ENCODE peak calls at places on chromosomes 7 and 10, in nine cellular contexts. S, T, A, N, V, O, E, K and P are unnamed samples.

GRCh38 chr10:132496360-132497082 is 41.1 kb upstream of the INPP5A start:
- DNase-seq in S (no peak), A (no peak), T (no peak), N (peak; percentile 27), K (no peak), V (no peak), E (no peak), O (no peak), P (peak; percentile 31)

GRCh38 chr7:100965723-100966541 is 3.4 kb upstream of the MUC12 start:
- DNase-seq in T (peak; percentile 98), N (peak; percentile 88), S (peak; percentile 51), K (peak; percentile 94), O (no peak), V (no peak), A (peak; percentile 74), E (no peak), P (peak; percentile 93)

GRCh38 chr10:28566458-28566857 is 33.5 kb downstream of the WAC start:
- DNase-seq in A (no peak), E (no peak), O (no peak), T (no peak), K (no peak), S (no peak), V (no peak), N (no peak), P (no peak)

GRCh38 chr10:10056958-10057357 is 960.7 kb upstream of the CELF2 start:
- DNase-seq in S (no peak), K (peak; percentile 10), T (no peak), N (no peak), O (no peak), A (no peak), V (peak; percentile 6), E (no peak), P (no peak)

GRCh38 chr10:101535949-101536348 is 52.1 kb downstream of the POLL start:
- DNase-seq in T (no peak), V (no peak), A (no peak), E (no peak), O (no peak), N (no peak), K (no peak), S (no peak), P (no peak)

GRCh38 chr10:122688293-122688989 is 11.2 kb downstream of the C10orf120 start:
- DNase-seq in A (peak; percentile 9), T (no peak), K (peak; percentile 42), S (peak; percentile 40), O (no peak), N (no peak), E (no peak), V (no peak), P (no peak)

GRCh38 chr10:46216003-46216634 is 70.7 kb upstream of the ANTXRL start:
- DNase-seq in K (no peak), N (peak; percentile 55), S (no peak), V (no peak), A (no peak), O (no peak), E (no peak), T (no peak), P (no peak)

GRCh38 chr10:89468625-89469024 is 54.3 kb downstream of the IFIT5 start:
- DNase-seq in O (no peak), E (no peak), T (no peak), S (no peak), V (no peak), N (no peak), K (no peak), A (no peak), P (no peak)

GRCh38 chr7:156640949-156641485 is 443 bp downstream of the RNF32 start:
- DNase-seq in O (peak; percentile 31), N (no peak), S (no peak), T (peak; percentile 53), A (peak; percentile 55), V (peak; percentile 57), E (no peak), K (no peak), P (no peak)

GRCh38 chr10:102240467-102241036 is 760 bp downstream of the PITX3 start:
- DNase-seq in V (no peak), N (no peak), K (no peak), O (no peak), T (no peak), A (no peak), E (no peak), S (no peak), P (peak; percentile 77)

GRCh38 chr10:34628174-34628802 is 186.8 kb downstream of the PARD3 start:
- DNase-seq in N (no peak), O (no peak), A (no peak), E (no peak), S (peak; percentile 78), K (peak; percentile 79), V (peak; percentile 46), T (no peak), P (peak; percentile 81)

GRCh38 chr10:59068581-59069191 is 107.8 kb upstream of the PHYHIPL start:
- DNase-seq in T (no peak), K (no peak), A (no peak), N (no peak), V (no peak), O (no peak), S (no peak), E (no peak), P (no peak)

GRCh38 chr7:86645174-86645566 is 1.5 kb downstream of the GRM3 start:
- DNase-seq in E (no peak), O (no peak), K (no peak), T (no peak), A (no peak), V (no peak), N (no peak), S (no peak), P (no peak)

GRCh38 chr10:97333601-97334369 is 744 bp downstream of the FRAT2 start:
- DNase-seq in K (peak; percentile 52), N (peak; percentile 93), O (peak; percentile 31), A (peak; percentile 52), S (peak; percentile 59), E (peak; percentile 39), T (no peak), V (peak; percentile 45), P (peak; percentile 86)

GRCh38 chr10:71854031-71854430 is 3.0 kb upstream of the PSAP start:
- DNase-seq in O (no peak), A (no peak), N (peak; percentile 28), K (peak; percentile 44), T (no peak), S (no peak), E (no peak), V (peak; percentile 63), P (no peak)

GRCh38 chr10:114821915-114822770 is 563 bp downstream of the FHIP2A start:
- DNase-seq in V (peak; percentile 14), A (peak; percentile 43), O (no peak), T (peak; percentile 26), K (peak; percentile 70), S (peak; percentile 18), E (peak; percentile 48), N (peak; percentile 88), P (peak; percentile 86)

GRCh38 chr7:35800718-35801391 is at the start of gene SEPTIN7:
- DNase-seq in E (peak; percentile 99), A (peak; percentile 98), S (peak; percentile 99), O (peak; percentile 94), N (peak; percentile 100), V (peak; percentile 99), K (peak; percentile 99), T (peak; percentile 92), P (peak; percentile 100)

GRCh38 chr7:112080974-112081373 is 125.2 kb downstream of the DOCK4 start:
- DNase-seq in N (no peak), T (no peak), E (peak; percentile 57), K (no peak), O (no peak), A (no peak), V (peak; percentile 34), S (no peak), P (no peak)

GRCh38 chr7:123538189-123538714 is 3.9 kb upstream of the IQUB start:
- DNase-seq in V (peak; percentile 90), N (no peak), O (peak; percentile 59), T (no peak), E (no peak), K (no peak), S (no peak), A (peak; percentile 70), P (no peak)

DNA sequence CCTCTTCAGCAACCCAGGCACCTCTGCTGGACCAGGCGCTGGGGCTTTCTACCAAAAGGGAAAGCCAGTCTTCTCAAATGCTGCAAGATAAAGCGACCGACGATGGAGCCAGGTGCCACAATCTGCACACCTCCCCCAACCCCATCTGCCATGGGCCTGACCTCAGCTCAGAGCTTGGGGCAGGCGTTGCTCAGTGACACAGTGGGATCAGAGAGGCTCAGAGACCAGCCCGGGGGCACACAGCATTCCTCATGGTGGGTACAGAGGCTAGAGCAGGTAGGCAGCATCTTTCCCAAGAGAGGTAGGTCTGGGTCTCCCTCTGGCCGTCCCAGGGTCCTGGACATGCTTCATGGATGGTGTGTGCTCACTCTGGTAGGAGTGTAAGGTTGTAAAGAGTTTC is 56.3 kb downstream of the ZMIZ1 start:
- DNase-seq in O (no peak), V (no peak), T (no peak), K (no peak), A (no peak), S (no peak), E (no peak), N (no peak), P (no peak)
- H3K4me1 ChIP-seq in O (no peaks in the 10 kb centered on the region), V (peaks cover 29% of the 10 kb centered on the region), T (peaks cover 70% of the 10 kb centered on the region), K (peaks cover 36% of the 10 kb centered on the region), A (no peaks in the 10 kb centered on the region), S (peaks cover 100% of the 10 kb centered on the region), E (peaks cover 17% of the 10 kb centered on the region), N (peaks cover 92% of the 10 kb centered on the region), P (peaks cover 8% of the 10 kb centered on the region)

GRCh38 chr7:120941064-120941463 is 9.5 kb upstream of the ING3 start:
- DNase-seq in K (no peak), O (no peak), N (no peak), A (no peak), T (no peak), V (no peak), S (no peak), E (no peak), P (no peak)
- TF ChIP-seq CTCF in K (peak; percentile 24), O (peak; percentile 55), N (peak; percentile 28), A (peak; percentile 20), T (peak; percentile 41), V (peak; percentile 40), S (peak; percentile 58), E (peak; percentile 38), P (peak; percentile 29)

DNA sequence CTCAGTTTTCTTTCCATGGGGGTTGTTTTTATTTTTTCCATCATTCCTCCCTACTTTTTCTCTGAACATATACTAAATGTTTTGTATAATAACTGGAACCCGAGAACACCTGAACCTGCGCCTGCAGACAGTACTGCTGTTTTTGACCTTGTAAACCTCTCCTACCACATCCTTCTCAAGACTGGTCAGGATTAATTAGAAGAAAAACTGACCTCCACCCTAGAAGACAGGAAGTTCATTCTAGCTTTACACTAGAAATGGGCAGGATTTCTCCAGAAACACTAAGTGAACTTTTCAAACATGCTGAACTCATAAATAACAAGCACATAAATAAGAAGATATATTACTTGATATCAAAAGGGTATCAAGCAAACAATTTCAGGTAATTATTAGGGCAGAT is 751 bp upstream of the HYCC1 start:
- DNase-seq in E (no peak), V (no peak), T (no peak), K (no peak), N (no peak), A (no peak), O (no peak), S (no peak), P (no peak)
- H3K4me1 ChIP-seq in E (peaks cover 49% of the 10 kb centered on the region), V (peaks cover 7% of the 10 kb centered on the region), T (peaks cover 12% of the 10 kb centered on the region), K (peaks cover 7% of the 10 kb centered on the region), N (peaks cover 77% of the 10 kb centered on the region), A (peaks cover 23% of the 10 kb centered on the region), O (peaks cover 34% of the 10 kb centered on the region), S (peaks cover 49% of the 10 kb centered on the region), P (peaks cover 3% of the 10 kb centered on the region)

DNA sequence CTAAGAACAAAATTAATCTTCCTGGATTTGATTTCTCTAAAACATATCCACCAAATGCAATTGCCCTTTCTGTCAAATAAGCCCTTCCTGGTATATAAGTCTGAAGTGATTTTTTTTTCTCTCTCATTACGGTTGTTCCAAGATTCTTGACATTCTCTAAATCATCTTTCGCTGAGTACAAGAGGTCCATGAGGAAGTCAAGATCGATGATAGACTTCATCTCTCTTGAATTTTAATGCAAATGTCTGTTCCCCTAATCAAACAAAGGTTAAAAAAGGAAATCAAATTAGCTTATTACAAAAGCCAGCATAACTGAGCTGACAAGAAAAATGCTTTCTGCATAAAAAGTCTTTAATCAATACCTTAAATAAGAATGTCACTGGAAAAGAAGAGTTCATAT is 77.4 kb upstream of the ITGB1 start:
- DNase-seq in A (no peak), S (no peak), O (no peak), V (no peak), T (no peak), E (no peak), N (no peak), K (no peak), P (no peak)
- TF ChIP-seq CTCF in A (no peak), S (no peak), O (no peak), V (no peak), T (no peak), E (no peak), N (no peak), K (no peak), P (no peak)